ENCODE peak calls at places on chromosomes 5 and 9, in six cellular contexts. K is adrenal gland, S is HCT116, C is tibial nerve, Q is breast epithelium, J is A549. V is an unnamed sample.

GRCh38 chr5:156888520-156888919 is 38.4 kb downstream of the PPP1R2B start:
- DNase-seq in K (no peak), S (no peak), C (no peak), Q (no peak), J (no peak), V (no peak)

GRCh38 chr5:37668524-37669047 is 171.3 kb downstream of the GDNF start:
- DNase-seq in K (peak; percentile 82), S (peak; percentile 86), C (peak; percentile 13), Q (peak; percentile 48), J (peak; percentile 93), V (peak; percentile 73)

GRCh38 chr5:53151713-53152458 is 42.3 kb upstream of the MOCS2 start:
- DNase-seq in K (peak; percentile 74), S (no peak), C (peak; percentile 33), Q (no peak), J (peak; percentile 4), V (no peak)

GRCh38 chr5:84436866-84437265 is 52.2 kb upstream of the EDIL3 start:
- DNase-seq in K (no peak), S (no peak), C (no peak), Q (no peak), J (no peak), V (no peak)

GRCh38 chr5:42676362-42676761 is 80.3 kb upstream of the CCDC152 start:
- DNase-seq in K (no peak), S (no peak), C (no peak), Q (no peak), J (no peak), V (no peak)

GRCh38 chr9:87080512-87081225 is 133.4 kb upstream of the GAS1 start:
- DNase-seq in K (no peak), S (no peak), C (no peak), Q (no peak), J (peak; percentile 17), V (no peak)

GRCh38 chr5:172837640-172838039 is 3.6 kb downstream of the ERGIC1 start:
- DNase-seq in K (peak; percentile 83), S (no peak), C (no peak), Q (peak; percentile 72), J (no peak), V (peak; percentile 97)

GRCh38 chr5:172293054-172293744 is 9.6 kb upstream of the UBTD2 start:
- DNase-seq in K (peak; percentile 85), S (peak; percentile 63), C (peak; percentile 74), Q (peak; percentile 56), J (peak; percentile 73), V (peak; percentile 86)

GRCh38 chr5:1513326-1514026 is 10.3 kb downstream of the LPCAT1 start:
- DNase-seq in K (peak; percentile 14), S (no peak), C (no peak), Q (no peak), J (no peak), V (no peak)

GRCh38 chr9:129482521-129483466 is 138.1 kb downstream of the C9orf50 start:
- DNase-seq in K (peak; percentile 95), S (no peak), C (peak; percentile 95), Q (peak; percentile 87), J (peak; percentile 86), V (peak; percentile 94)

GRCh38 chr9:93710370-93710723 is 134.0 kb downstream of the PHF2 start:
- DNase-seq in K (no peak), S (no peak), C (no peak), Q (no peak), J (no peak), V (no peak)

GRCh38 chr9:93100265-93100636 is 4.2 kb downstream of the CARD19 start:
- DNase-seq in K (peak; percentile 16), S (no peak), C (no peak), Q (no peak), J (no peak), V (no peak)

GRCh38 chr9:71285191-71285656 is 163.8 kb upstream of the TRPM3 start:
- DNase-seq in K (peak; percentile 35), S (peak; percentile 43), C (peak; percentile 83), Q (no peak), J (peak; percentile 68), V (peak; percentile 39)

GRCh38 chr5:131394128-131394527 is 130.3 kb downstream of the CDC42SE2 start:
- DNase-seq in K (no peak), S (no peak), C (no peak), Q (no peak), J (no peak), V (peak; percentile 77)

GRCh38 chr9:136399176-136400037 is 563 bp downstream of the SNAPC4 start:
- DNase-seq in K (no peak), S (no peak), C (no peak), Q (no peak), J (no peak), V (peak; percentile 32)

GRCh38 chr9:89811896-89812450 is 207.2 kb downstream of the GADD45G start:
- DNase-seq in K (peak; percentile 12), S (no peak), C (no peak), Q (no peak), J (no peak), V (no peak)

GRCh38 chr5:73280821-73281746 is 108.1 kb downstream of the TMEM174 start:
- DNase-seq in K (peak; percentile 72), S (peak; percentile 18), C (peak; percentile 82), Q (peak; percentile 74), J (peak; percentile 43), V (peak; percentile 88)

GRCh38 chr5:61322738-61323429 is 9.2 kb upstream of the ZSWIM6 start:
- DNase-seq in K (no peak), S (no peak), C (no peak), Q (no peak), J (no peak), V (peak; percentile 43)

GRCh38 chr5:123460296-123460729 is 37.1 kb upstream of the CEP120 start:
- DNase-seq in K (peak; percentile 40), S (peak; percentile 47), C (no peak), Q (no peak), J (peak; percentile 69), V (peak; percentile 21)

GRCh38 chr5:171023508-171023907 is 161.7 kb downstream of the RANBP17 start:
- DNase-seq in K (no peak), S (no peak), C (no peak), Q (no peak), J (peak; percentile 10), V (no peak)

GRCh38 chr5:164392531-164392930 is 887.1 kb downstream of the MAT2B start:
- DNase-seq in K (no peak), S (no peak), C (no peak), Q (no peak), J (no peak), V (no peak)

GRCh38 chr5:32455311-32455710 is 10.8 kb upstream of the ZFR start:
- DNase-seq in K (no peak), S (no peak), C (no peak), Q (no peak), J (no peak), V (no peak)

GRCh38 chr5:64707191-64707590 is 16.9 kb downstream of the SHISAL2B start:
- DNase-seq in K (no peak), S (no peak), C (no peak), Q (no peak), J (no peak), V (no peak)

GRCh38 chr5:19837536-19838179 is 150.3 kb downstream of the CDH18 start:
- DNase-seq in K (no peak), S (no peak), C (no peak), Q (no peak), J (no peak), V (no peak)

GRCh38 chr9:134368571-134368970 is 42.3 kb downstream of the RXRA start:
- DNase-seq in K (no peak), S (no peak), C (no peak), Q (no peak), J (no peak), V (no peak)

GRCh38 chr9:104907278-104907951 is 20.5 kb downstream of the ABCA1 start:
- DNase-seq in K (peak; percentile 64), S (no peak), C (no peak), Q (no peak), J (peak; percentile 28), V (no peak)

GRCh38 chr9:104915049-104915448 is 12.9 kb downstream of the ABCA1 start:
- DNase-seq in K (no peak), S (no peak), C (no peak), Q (no peak), J (no peak), V (no peak)

GRCh38 chr9:104914458-104914857 is 13.5 kb downstream of the ABCA1 start:
- DNase-seq in K (no peak), S (no peak), C (no peak), Q (no peak), J (no peak), V (no peak)

GRCh38 chr9:104912606-104913005 is 15.3 kb downstream of the ABCA1 start:
- DNase-seq in K (no peak), S (no peak), C (no peak), Q (no peak), J (no peak), V (no peak)

GRCh38 chr9:104911029-104911607 is 16.8 kb downstream of the ABCA1 start:
- DNase-seq in K (no peak), S (no peak), C (no peak), Q (no peak), J (no peak), V (no peak)
- H3K4me1 ChIP-seq in K (peaks cover 97% of the 10 kb centered on the region), S (peaks cover 6% of the 10 kb centered on the region), C (peaks cover 80% of the 10 kb centered on the region), Q (peaks cover 24% of the 10 kb centered on the region), J (peaks cover 54% of the 10 kb centered on the region), V (peaks cover 68% of the 10 kb centered on the region)

GRCh38 chr5:168777651-168778050 is 198.5 kb upstream of the PANK3 start:
- DNase-seq in K (no peak), S (no peak), C (no peak), Q (no peak), J (no peak), V (no peak)
- TF ChIP-seq POLR2A in K (no peak), S (no peak), C (no peak), Q (no peak), J (no peak), V (no peak)

DNA sequence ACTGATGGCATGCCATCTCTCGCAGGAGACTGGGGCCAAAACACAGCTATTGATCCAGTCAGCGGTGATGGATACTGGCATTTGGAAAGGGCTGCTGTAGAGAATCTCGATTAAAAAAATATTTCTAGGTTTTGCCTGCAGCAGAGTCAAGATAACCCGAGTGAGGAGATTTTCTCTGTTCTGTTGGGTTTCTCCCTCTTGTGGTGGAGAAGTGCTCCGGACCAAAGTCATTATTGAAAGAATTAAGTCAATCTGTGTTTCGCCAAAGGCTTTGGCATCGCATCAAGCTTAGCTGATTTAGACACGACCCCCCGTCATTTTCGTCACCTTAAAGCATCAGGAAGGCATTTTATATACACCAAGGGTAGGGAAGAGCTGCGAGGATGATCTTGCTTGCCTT is 97.2 kb upstream of the IRX2 start:
- DNase-seq in K (no peak), S (no peak), C (no peak), Q (no peak), J (no peak), V (no peak)
- H3K9me3 ChIP-seq in K (no peaks in the 10 kb centered on the region), S (peaks cover 23% of the 10 kb centered on the region), C (no peaks in the 10 kb centered on the region), Q (no peaks in the 10 kb centered on the region), J (no peaks in the 10 kb centered on the region), V (no peaks in the 10 kb centered on the region)

GRCh38 chr5:140222416-140222815 is 47.4 kb downstream of the CYSTM1 start:
- DNase-seq in K (peak; percentile 16), S (no peak), C (no peak), Q (no peak), J (no peak), V (no peak)
- H3K4me1 ChIP-seq in K (peaks cover 46% of the 10 kb centered on the region), S (peaks cover 77% of the 10 kb centered on the region), C (no peaks in the 10 kb centered on the region), Q (peaks cover 10% of the 10 kb centered on the region), J (peaks cover 48% of the 10 kb centered on the region), V (peaks cover 71% of the 10 kb centered on the region)

V was measured in body of pancreas.